ENCODE peak calls at places on chromosomes 5 and 9, in six cellular contexts. Y is activated CD4-positive, alpha-beta memory T cell treated with anti-CD3 and anti-CD28 coated beads, Interleukin-2, amount 10 ng/mL, durations not matched to agents 7 days and 5 days; S is NAMALWA; U is T-cell; I is endothelial cell; R is NCI-H774. G is an unnamed sample.

GRCh38 chr9:16485155-16485554 is 385.3 kb downstream of the BNC2 start:
- DNase-seq in U (no peak), I (no peak), Y (no peak), R (no peak), S (no peak), G (no peak)

GRCh38 chr5:135386096-135386495 is 12.9 kb downstream of the MACROH2A1 start:
- DNase-seq in Y (no peak), I (no peak), U (no peak), R (no peak), S (no peak), G (no peak)

GRCh38 chr9:133768859-133769510 is 30.8 kb upstream of the SARDH start:
- DNase-seq in Y (peak; percentile 16), U (no peak), I (no peak), R (no peak), S (peak; percentile 49), G (no peak)

GRCh38 chr9:91341749-91342148 is 20.0 kb downstream of the AUH start:
- DNase-seq in I (no peak), Y (no peak), R (no peak), U (no peak), S (no peak), G (no peak)

GRCh38 chr5:118006229-118006628 is 982.1 kb downstream of the DTWD2 start:
- DNase-seq in S (no peak), I (no peak), R (no peak), Y (no peak), U (no peak), G (no peak)

GRCh38 chr5:134590992-134591659 is 41.5 kb downstream of the SAR1B start:
- DNase-seq in U (no peak), I (no peak), S (no peak), R (no peak), Y (peak; percentile 49), G (peak; percentile 51)

GRCh38 chr9:98215266-98215665 is 22.8 kb upstream of the CORO2A start:
- DNase-seq in Y (no peak), I (no peak), R (peak; percentile 29), S (no peak), U (no peak), G (no peak)

GRCh38 chr5:45385321-45386058 is 310.7 kb downstream of the HCN1 start:
- DNase-seq in I (no peak), R (no peak), S (no peak), Y (no peak), U (no peak), G (no peak)

GRCh38 chr5:135340568-135340967 is 58.5 kb downstream of the MACROH2A1 start:
- DNase-seq in U (no peak), I (no peak), R (no peak), S (no peak), Y (no peak), G (no peak)

GRCh38 chr5:141560141-141560540 is 58.7 kb downstream of the DIAPH1 start:
- DNase-seq in R (peak; percentile 62), Y (no peak), I (no peak), S (no peak), U (no peak), G (no peak)

GRCh38 chr9:98075332-98075805 is 18.8 kb downstream of the NANS start:
- DNase-seq in Y (peak; percentile 25), R (no peak), S (no peak), I (no peak), U (no peak), G (no peak)

GRCh38 chr9:114149765-114150340 is 5.5 kb upstream of the COL27A1 start:
- DNase-seq in R (no peak), U (no peak), I (no peak), Y (no peak), S (no peak), G (no peak)

G was measured in GM12865.